ENCODE peak calls at places on chromosomes 6 and 20, in nine cellular contexts. O is Right ventricle myocardium superior; D is Kasumi-1; A is activated CD4-positive, alpha-beta memory T cell treated with anti-CD3 and anti-CD28 coated beads for 36 hours; R is head of caudate nucleus; Y is effector memory CD4-positive, alpha-beta T cell; J is stimulated activated CD8-positive, alpha-beta memory T cell treated with anti-CD3 and anti-CD28 coated beads, Interleukin-7, amount 100 ng/mL, for 4 hours; S is dorsolateral prefrontal cortex; W is LoVo. V is an unnamed sample.

GRCh38 chr6:149093643-149094042 is 223.9 kb upstream of the TAB2 start:
- DNase-seq in O (no peak), D (no peak), A (no peak), R (no peak), Y (no peak), J (no peak), S (no peak), W (no peak), V (peak)

GRCh38 chr6:40743226-40743625 is 156.1 kb upstream of the LRFN2 start:
- DNase-seq in O (no peak), D (no peak), A (no peak), R (no peak), Y (no peak), J (no peak), S (no peak), W (no peak), V (no peak)

GRCh38 chr6:41635365-41635764 is 2.9 kb upstream of the MDFI start:
- DNase-seq in O (no peak), D (no peak), A (no peak), R (no peak), Y (no peak), J (no peak), S (no peak), W (no peak), V (no peak)

GRCh38 chr6:1679691-1680068 is 70.0 kb downstream of the FOXC1 start:
- DNase-seq in O (no peak), D (no peak), A (no peak), R (no peak), Y (no peak), J (no peak), S (no peak), W (peak), V (peak)

GRCh38 chr6:95790787-95791186 is 213.5 kb downstream of the MANEA start:
- DNase-seq in O (no peak), D (no peak), A (no peak), R (no peak), Y (no peak), J (no peak), S (no peak), W (no peak), V (no peak)

GRCh38 chr6:15413558-15414257 is 167.8 kb downstream of the JARID2 start:
- DNase-seq in O (no peak), D (no peak), A (no peak), R (no peak), Y (no peak), J (no peak), S (no peak), W (no peak), V (no peak)

GRCh38 chr20:57650756-57651483 is 30.7 kb upstream of the ZBP1 start:
- DNase-seq in O (no peak), D (no peak), A (no peak), R (peak), Y (no peak), J (no peak), S (no peak), W (no peak), V (peak)

GRCh38 chr6:22980446-22980845 is 411.1 kb downstream of the HDGFL1 start:
- DNase-seq in O (no peak), D (no peak), A (no peak), R (no peak), Y (no peak), J (no peak), S (no peak), W (no peak), V (no peak)

GRCh38 chr6:12369355-12369754 is 79.2 kb downstream of the EDN1 start:
- DNase-seq in O (no peak), D (no peak), A (no peak), R (no peak), Y (no peak), J (no peak), S (no peak), W (no peak), V (no peak)

GRCh38 chr6:90399970-90400369 is 103.3 kb upstream of the BACH2 start:
- DNase-seq in O (no peak), D (no peak), A (peak), R (no peak), Y (no peak), J (no peak), S (peak), W (no peak), V (no peak)

GRCh38 chr6:139161817-139162284 is 27.0 kb downstream of the HECA start:
- DNase-seq in O (no peak), D (no peak), A (peak), R (no peak), Y (peak), J (peak), S (no peak), W (no peak), V (no peak)

GRCh38 chr6:1678201-1678600 is 68.5 kb downstream of the FOXC1 start:
- DNase-seq in O (no peak), D (no peak), A (no peak), R (no peak), Y (no peak), J (no peak), S (no peak), W (no peak), V (no peak)

GRCh38 chr6:109527989-109528388 is 45.0 kb upstream of the ZBTB24 start:
- DNase-seq in O (no peak), D (peak), A (no peak), R (no peak), Y (no peak), J (no peak), S (no peak), W (peak), V (no peak)

GRCh38 chr6:91087864-91088263 is 501.0 kb upstream of the MAP3K7 start:
- DNase-seq in O (no peak), D (no peak), A (no peak), R (no peak), Y (no peak), J (no peak), S (no peak), W (no peak), V (no peak)

GRCh38 chr6:56526860-56527544 is 115.7 kb downstream of the DST start:
- DNase-seq in O (no peak), D (no peak), A (no peak), R (no peak), Y (no peak), J (no peak), S (no peak), W (no peak), V (no peak)

GRCh38 chr6:104956663-104957294 is at the start of gene LIN28B:
- DNase-seq in O (no peak), D (peak), A (no peak), R (no peak), Y (no peak), J (no peak), S (no peak), W (no peak), V (no peak)

GRCh38 chr6:154536255-154536654 is 25.8 kb upstream of the CNKSR3 start:
- DNase-seq in O (no peak), D (no peak), A (no peak), R (no peak), Y (no peak), J (no peak), S (no peak), W (no peak), V (no peak)

GRCh38 chr6:40377173-40377806 is 209.9 kb downstream of the LRFN2 start:
- DNase-seq in O (no peak), D (no peak), A (no peak), R (no peak), Y (no peak), J (no peak), S (no peak), W (no peak), V (no peak)

GRCh38 chr20:47368301-47368700 is 11.8 kb upstream of the ZMYND8 start:
- DNase-seq in O (no peak), D (no peak), A (no peak), R (no peak), Y (no peak), J (no peak), S (no peak), W (no peak), V (no peak)

GRCh38 chr20:52033313-52033712 is 158.3 kb downstream of the ZFP64 start:
- DNase-seq in O (no peak), D (no peak), A (no peak), R (no peak), Y (no peak), J (no peak), S (no peak), W (no peak), V (no peak)

GRCh38 chr6:78093861-78094360 is 441.1 kb downstream of the MEI4 start:
- DNase-seq in O (no peak), D (no peak), A (no peak), R (no peak), Y (no peak), J (no peak), S (no peak), W (no peak), V (no peak)

GRCh38 chr6:90256698-90257485 is 39.8 kb downstream of the BACH2 start:
- DNase-seq in O (no peak), D (no peak), A (no peak), R (no peak), Y (peak), J (no peak), S (no peak), W (no peak), V (no peak)

GRCh38 chr20:841568-842546 is 8.3 kb downstream of the FAM110A start:
- DNase-seq in O (no peak), D (no peak), A (no peak), R (no peak), Y (no peak), J (no peak), S (no peak), W (no peak), V (no peak)

GRCh38 chr6:166707045-166707444 is 80.0 kb upstream of the RPS6KA2 start:
- DNase-seq in O (peak), D (no peak), A (peak), R (peak), Y (no peak), J (no peak), S (no peak), W (no peak), V (no peak)

GRCh38 chr20:50425076-50425475 is 85.1 kb upstream of the PTPN1 start:
- DNase-seq in O (no peak), D (no peak), A (no peak), R (no peak), Y (no peak), J (no peak), S (no peak), W (no peak), V (no peak)